ENCODE peak calls at places on chromosomes 6 and 20, in eight cellular contexts. D is transverse colon, S is stomach, E is sigmoid colon, P is HCT116, W is HepG2, R is endothelial cell of umbilical vein, X is breast epithelium. T is an unnamed sample.

GRCh38 chr6:2102316-2102883 is 143.0 kb downstream of the GMDS start:
- DNase-seq in D (no peak), S (no peak), E (no peak), P (no peak), W (no peak), R (peak), X (no peak), T (no peak)

GRCh38 chr6:105196076-105196475 is 16.3 kb upstream of the POPDC3 start:
- DNase-seq in D (no peak), S (no peak), E (no peak), P (no peak), W (no peak), R (no peak), X (no peak), T (no peak)

GRCh38 chr6:71080151-71080550 is 123.3 kb upstream of the B3GAT2 start:
- DNase-seq in D (no peak), S (no peak), E (no peak), P (no peak), W (no peak), R (no peak), X (no peak), T (no peak)

GRCh38 chr20:64065973-64066341 is 3.0 kb downstream of the TCEA2 start:
- DNase-seq in D (peak), S (no peak), E (no peak), P (peak), W (no peak), R (no peak), X (no peak), T (peak)

GRCh38 chr20:38877483-38877882 is 48.7 kb upstream of the FAM83D start:
- DNase-seq in D (no peak), S (no peak), E (no peak), P (no peak), W (no peak), R (no peak), X (no peak), T (no peak)

GRCh38 chr6:159042003-159042823 is 2.6 kb downstream of the TAGAP start:
- DNase-seq in D (peak), S (peak), E (peak), P (peak), W (peak), R (peak), X (peak), T (no peak)

GRCh38 chr6:24126586-24127192 is 674 bp downstream of the NRSN1 start:
- DNase-seq in D (peak), S (no peak), E (no peak), P (peak), W (peak), R (peak), X (no peak), T (peak)

GRCh38 chr6:33416386-33417126 is 1.4 kb downstream of the CUTA start:
- DNase-seq in D (no peak), S (no peak), E (no peak), P (no peak), W (no peak), R (no peak), X (no peak), T (no peak)

GRCh38 chr20:42864116-42864515 is 325.6 kb downstream of the PTPRT start:
- DNase-seq in D (no peak), S (no peak), E (no peak), P (no peak), W (no peak), R (no peak), X (no peak), T (no peak)

GRCh38 chr6:29624520-29624961 is 8.4 kb downstream of the GABBR1 start:
- DNase-seq in D (no peak), S (no peak), E (no peak), P (no peak), W (no peak), R (no peak), X (no peak), T (no peak)

GRCh38 chr20:41466836-41467619 is 100.4 kb upstream of the EMILIN3 start:
- DNase-seq in D (no peak), S (no peak), E (no peak), P (no peak), W (no peak), R (no peak), X (no peak), T (no peak)

GRCh38 chr6:117222861-117223260 is 42.5 kb upstream of the VGLL2 start:
- DNase-seq in D (no peak), S (no peak), E (no peak), P (no peak), W (no peak), R (no peak), X (no peak), T (no peak)

GRCh38 chr6:111771629-111772028 is 101.6 kb downstream of the FYN start:
- DNase-seq in D (no peak), S (no peak), E (no peak), P (no peak), W (no peak), R (no peak), X (no peak), T (no peak)

GRCh38 chr6:104589940-104590339 is 269.8 kb downstream of the HACE1 start:
- DNase-seq in D (no peak), S (no peak), E (no peak), P (no peak), W (no peak), R (no peak), X (no peak), T (no peak)

GRCh38 chr20:51299413-51299812 is 243.1 kb downstream of the NFATC2 start:
- DNase-seq in D (no peak), S (no peak), E (no peak), P (no peak), W (no peak), R (no peak), X (no peak), T (no peak)

GRCh38 chr20:20548527-20549266 is 163.7 kb downstream of the RALGAPA2 start:
- DNase-seq in D (no peak), S (peak), E (no peak), P (no peak), W (peak), R (no peak), X (no peak), T (no peak)

GRCh38 chr20:57507477-57507876 is 17.5 kb downstream of the CTCFL start:
- DNase-seq in D (no peak), S (no peak), E (no peak), P (no peak), W (no peak), R (no peak), X (no peak), T (no peak)

DNA sequence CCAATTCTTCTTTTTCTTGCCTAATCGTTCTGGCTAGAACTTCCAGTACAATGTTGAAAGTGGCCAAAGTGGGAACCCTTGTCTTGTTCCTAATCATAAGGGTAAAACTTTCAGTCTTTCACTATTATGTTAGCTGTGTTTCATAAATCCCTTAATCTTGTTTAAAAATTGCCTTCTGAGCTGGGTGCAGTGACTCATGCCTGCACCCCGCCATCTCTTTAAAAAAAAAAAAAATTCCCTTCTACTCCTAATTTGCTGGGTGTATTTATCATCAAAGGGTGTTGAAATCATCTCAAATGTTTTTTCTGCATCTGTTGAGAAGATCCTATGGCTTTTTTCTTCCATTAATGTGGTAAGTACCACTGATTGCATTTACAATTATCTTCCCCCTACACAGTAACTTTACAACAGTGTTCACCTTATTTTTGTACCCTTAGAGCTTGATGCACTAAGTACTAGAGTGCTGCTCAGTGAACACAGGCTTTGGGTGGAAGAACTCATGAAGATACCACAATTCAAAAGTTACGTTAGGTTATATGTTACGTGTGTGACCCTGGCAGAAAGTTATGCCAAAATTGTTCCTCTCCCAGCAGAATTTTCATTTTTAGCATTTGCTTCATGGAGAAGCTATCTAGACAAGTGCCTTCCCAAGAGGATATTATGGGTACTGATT is 9.7 kb downstream of the SNRPB start:
- DNase-seq in D (no peak), S (no peak), E (no peak), P (no peak), W (no peak), R (no peak), X (no peak), T (no peak)
- TF ChIP-seq POLR2A in D (no peak), S (no peak), E (no peak), P (no peak), W (no peak), R (no peak), X (no peak), T (no peak)

GRCh38 chr20:4038047-4038459 is 22.7 kb upstream of the RNF24 start:
- DNase-seq in D (peak), S (peak), E (peak), P (no peak), W (no peak), R (no peak), X (peak), T (peak)
- TF ChIP-seq POLR2AphosphoS5 in D (no peak), S (peak), E (no peak), P (no peak), W (no peak), R (no peak), X (no peak), T (peak)

GRCh38 chr20:2508631-2509467 is at the start of gene ZNF343:
- DNase-seq in D (peak), S (peak), E (peak), P (peak), W (peak), R (peak), X (peak), T (peak)
- TF ChIP-seq POLR2A in D (peak), S (no peak), E (peak), P (peak), W (peak), R (peak), X (no peak), T (peak)

GRCh38 chr20:23180451-23180921 is 94.4 kb upstream of the CD93 start:
- DNase-seq in D (no peak), S (no peak), E (no peak), P (no peak), W (no peak), R (no peak), X (no peak), T (no peak)

GRCh38 chr20:23174821-23175220 is 88.7 kb upstream of the CD93 start:
- DNase-seq in D (no peak), S (no peak), E (no peak), P (no peak), W (no peak), R (no peak), X (no peak), T (no peak)

GRCh38 chr20:23179766-23180403 is 93.8 kb upstream of the CD93 start:
- DNase-seq in D (no peak), S (no peak), E (no peak), P (no peak), W (no peak), R (peak), X (no peak), T (no peak)

GRCh38 chr20:23178806-23179205 is 92.7 kb upstream of the CD93 start:
- DNase-seq in D (no peak), S (no peak), E (no peak), P (no peak), W (no peak), R (peak), X (no peak), T (no peak)
- TF ChIP-seq POLR2AphosphoS5 in D (no peak), S (no peak), E (no peak), P (no peak), W (no peak), R (peak), X (no peak), T (no peak)

T was measured in GM12892.